ENCODE peak calls at places on chromosomes 6 and 20, in nine cellular contexts. One of them, this sample, is unnamed.

GRCh38 chr6:32840604-32841246 is 2.2 kb upstream of the TAP2 start:
- DNase-seq in coronary artery: no peak
- DNase-seq in T-helper 1 cell: no peak
- DNase-seq in brain pericyte: no peak
- DNase-seq in EL: no peak
- DNase-seq in endothelial cell: no peak
- DNase-seq in cerebellar cortex: no peak
- DNase-seq in stimulated activated CD8-positive, alpha-beta memory T cell treated with anti-CD3 and anti-CD28 coated beads, Interleukin-4, amount 100 ng/mL, for 1 hour: no peak
- DNase-seq in left lobe of liver: peak
- DNase-seq in this sample: no peak

GRCh38 chr20:31679357-31680285 is 41.9 kb downstream of the COX4I2 start:
- DNase-seq in coronary artery: no peak
- DNase-seq in T-helper 1 cell: no peak
- DNase-seq in brain pericyte: no peak
- DNase-seq in EL: no peak
- DNase-seq in endothelial cell: no peak
- DNase-seq in cerebellar cortex: no peak
- DNase-seq in stimulated activated CD8-positive, alpha-beta memory T cell treated with anti-CD3 and anti-CD28 coated beads, Interleukin-4, amount 100 ng/mL, for 1 hour: no peak
- DNase-seq in left lobe of liver: no peak
- DNase-seq in this sample: no peak

GRCh38 chr6:52013035-52013434 is 74.4 kb downstream of the PKHD1 start:
- DNase-seq in coronary artery: no peak
- DNase-seq in T-helper 1 cell: no peak
- DNase-seq in brain pericyte: no peak
- DNase-seq in EL: peak
- DNase-seq in endothelial cell: no peak
- DNase-seq in cerebellar cortex: no peak
- DNase-seq in stimulated activated CD8-positive, alpha-beta memory T cell treated with anti-CD3 and anti-CD28 coated beads, Interleukin-4, amount 100 ng/mL, for 1 hour: no peak
- DNase-seq in left lobe of liver: no peak
- DNase-seq in this sample: no peak

GRCh38 chr20:63121246-63121645 is 94.7 kb downstream of the YTHDF1 start:
- DNase-seq in coronary artery: no peak
- DNase-seq in T-helper 1 cell: no peak
- DNase-seq in brain pericyte: no peak
- DNase-seq in EL: no peak
- DNase-seq in endothelial cell: no peak
- DNase-seq in cerebellar cortex: no peak
- DNase-seq in stimulated activated CD8-positive, alpha-beta memory T cell treated with anti-CD3 and anti-CD28 coated beads, Interleukin-4, amount 100 ng/mL, for 1 hour: no peak
- DNase-seq in left lobe of liver: no peak
- DNase-seq in this sample: no peak

GRCh38 chr20:1934162-1934561 is 39.0 kb downstream of the SIRPA start:
- DNase-seq in coronary artery: no peak
- DNase-seq in T-helper 1 cell: no peak
- DNase-seq in brain pericyte: no peak
- DNase-seq in EL: peak
- DNase-seq in endothelial cell: no peak
- DNase-seq in cerebellar cortex: no peak
- DNase-seq in stimulated activated CD8-positive, alpha-beta memory T cell treated with anti-CD3 and anti-CD28 coated beads, Interleukin-4, amount 100 ng/mL, for 1 hour: no peak
- DNase-seq in left lobe of liver: no peak
- DNase-seq in this sample: no peak

GRCh38 chr6:134821914-134822862 is 127.7 kb downstream of the ALDH8A1 start:
- DNase-seq in coronary artery: no peak
- DNase-seq in T-helper 1 cell: no peak
- DNase-seq in brain pericyte: no peak
- DNase-seq in EL: no peak
- DNase-seq in endothelial cell: no peak
- DNase-seq in cerebellar cortex: no peak
- DNase-seq in stimulated activated CD8-positive, alpha-beta memory T cell treated with anti-CD3 and anti-CD28 coated beads, Interleukin-4, amount 100 ng/mL, for 1 hour: no peak
- DNase-seq in left lobe of liver: no peak
- DNase-seq in this sample: peak

GRCh38 chr6:159966981-159967380 is 1.9 kb upstream of the IGF2R start:
- DNase-seq in coronary artery: no peak
- DNase-seq in T-helper 1 cell: no peak
- DNase-seq in brain pericyte: no peak
- DNase-seq in EL: peak
- DNase-seq in endothelial cell: no peak
- DNase-seq in cerebellar cortex: no peak
- DNase-seq in stimulated activated CD8-positive, alpha-beta memory T cell treated with anti-CD3 and anti-CD28 coated beads, Interleukin-4, amount 100 ng/mL, for 1 hour: no peak
- DNase-seq in left lobe of liver: no peak
- DNase-seq in this sample: no peak

GRCh38 chr6:33886673-33887144 is 82.9 kb upstream of the MLN start:
- DNase-seq in coronary artery: no peak
- DNase-seq in T-helper 1 cell: no peak
- DNase-seq in brain pericyte: no peak
- DNase-seq in EL: peak
- DNase-seq in endothelial cell: no peak
- DNase-seq in cerebellar cortex: no peak
- DNase-seq in stimulated activated CD8-positive, alpha-beta memory T cell treated with anti-CD3 and anti-CD28 coated beads, Interleukin-4, amount 100 ng/mL, for 1 hour: no peak
- DNase-seq in left lobe of liver: no peak
- DNase-seq in this sample: no peak

GRCh38 chr20:11373391-11373790 is 544.3 kb upstream of the BTBD3 start:
- DNase-seq in coronary artery: no peak
- DNase-seq in T-helper 1 cell: no peak
- DNase-seq in brain pericyte: no peak
- DNase-seq in EL: no peak
- DNase-seq in endothelial cell: no peak
- DNase-seq in cerebellar cortex: peak
- DNase-seq in stimulated activated CD8-positive, alpha-beta memory T cell treated with anti-CD3 and anti-CD28 coated beads, Interleukin-4, amount 100 ng/mL, for 1 hour: no peak
- DNase-seq in left lobe of liver: no peak
- DNase-seq in this sample: peak

GRCh38 chr6:3939964-3940363 is 90.8 kb downstream of the FAM50B start:
- DNase-seq in coronary artery: no peak
- DNase-seq in T-helper 1 cell: no peak
- DNase-seq in brain pericyte: no peak
- DNase-seq in EL: no peak
- DNase-seq in endothelial cell: no peak
- DNase-seq in cerebellar cortex: no peak
- DNase-seq in stimulated activated CD8-positive, alpha-beta memory T cell treated with anti-CD3 and anti-CD28 coated beads, Interleukin-4, amount 100 ng/mL, for 1 hour: no peak
- DNase-seq in left lobe of liver: no peak
- DNase-seq in this sample: no peak

GRCh38 chr6:15557174-15557573 is 105.7 kb downstream of the DTNBP1 start:
- DNase-seq in coronary artery: no peak
- DNase-seq in T-helper 1 cell: no peak
- DNase-seq in brain pericyte: no peak
- DNase-seq in EL: no peak
- DNase-seq in endothelial cell: no peak
- DNase-seq in cerebellar cortex: no peak
- DNase-seq in stimulated activated CD8-positive, alpha-beta memory T cell treated with anti-CD3 and anti-CD28 coated beads, Interleukin-4, amount 100 ng/mL, for 1 hour: no peak
- DNase-seq in left lobe of liver: no peak
- DNase-seq in this sample: no peak

GRCh38 chr6:38957426-38957825 is 91.2 kb upstream of the GLP1R start:
- DNase-seq in coronary artery: no peak
- DNase-seq in T-helper 1 cell: no peak
- DNase-seq in brain pericyte: no peak
- DNase-seq in EL: no peak
- DNase-seq in endothelial cell: no peak
- DNase-seq in cerebellar cortex: no peak
- DNase-seq in stimulated activated CD8-positive, alpha-beta memory T cell treated with anti-CD3 and anti-CD28 coated beads, Interleukin-4, amount 100 ng/mL, for 1 hour: no peak
- DNase-seq in left lobe of liver: no peak
- DNase-seq in this sample: no peak

GRCh38 chr20:56005389-56005715 is at the start of gene CBLN4:
- DNase-seq in coronary artery: no peak
- DNase-seq in T-helper 1 cell: no peak
- DNase-seq in brain pericyte: no peak
- DNase-seq in EL: no peak
- DNase-seq in endothelial cell: no peak
- DNase-seq in cerebellar cortex: no peak
- DNase-seq in stimulated activated CD8-positive, alpha-beta memory T cell treated with anti-CD3 and anti-CD28 coated beads, Interleukin-4, amount 100 ng/mL, for 1 hour: no peak
- DNase-seq in left lobe of liver: no peak
- DNase-seq in this sample: no peak

GRCh38 chr20:49657118-49657901 is 56.4 kb downstream of the B4GALT5 start:
- DNase-seq in coronary artery: no peak
- DNase-seq in T-helper 1 cell: no peak
- DNase-seq in brain pericyte: no peak
- DNase-seq in EL: no peak
- DNase-seq in endothelial cell: no peak
- DNase-seq in cerebellar cortex: no peak
- DNase-seq in stimulated activated CD8-positive, alpha-beta memory T cell treated with anti-CD3 and anti-CD28 coated beads, Interleukin-4, amount 100 ng/mL, for 1 hour: no peak
- DNase-seq in left lobe of liver: no peak
- DNase-seq in this sample: no peak

GRCh38 chr6:36216559-36216958 is 20.0 kb downstream of the BRPF3 start:
- DNase-seq in coronary artery: no peak
- DNase-seq in T-helper 1 cell: no peak
- DNase-seq in brain pericyte: no peak
- DNase-seq in EL: peak
- DNase-seq in endothelial cell: no peak
- DNase-seq in cerebellar cortex: no peak
- DNase-seq in stimulated activated CD8-positive, alpha-beta memory T cell treated with anti-CD3 and anti-CD28 coated beads, Interleukin-4, amount 100 ng/mL, for 1 hour: no peak
- DNase-seq in left lobe of liver: no peak
- DNase-seq in this sample: no peak

This sample was measured in pons.